ENCODE peak calls at places on chromosomes 5 and 9, in eight cellular contexts. Y is stimulated activated CD4-positive, alpha-beta T cell treated with anti-CD3 and anti-CD28 coated beads, Interleukin-15, amount 100 ng/mL, for 1 hour; R is hippocampal formation; W is naive thymus-derived CD4-positive, alpha-beta T cell; U is AG10803; F is globus pallidus; S is HFFc6; K is ELF-1. O is an unnamed sample.

GRCh38 chr5:154740483-154740882 is 14.7 kb upstream of the LARP1 start:
- DNase-seq in Y (no peak), R (peak), W (no peak), U (peak), F (peak), S (peak), K (no peak), O (peak)

GRCh38 chr9:101693937-101694336 is 44.5 kb downstream of the GRIN3A start:
- DNase-seq in Y (no peak), R (no peak), W (no peak), U (no peak), F (no peak), S (no peak), K (no peak), O (no peak)

GRCh38 chr5:52786937-52787599 is 648 bp upstream of the ITGA1 start:
- DNase-seq in Y (no peak), R (no peak), W (peak), U (no peak), F (no peak), S (no peak), K (peak), O (no peak)

GRCh38 chr9:27538668-27539067 is 9.1 kb upstream of the MOB3B start:
- DNase-seq in Y (no peak), R (no peak), W (no peak), U (no peak), F (no peak), S (no peak), K (no peak), O (no peak)

GRCh38 chr5:1293997-1294838 is 650 bp downstream of the TERT start:
- DNase-seq in Y (no peak), R (no peak), W (no peak), U (no peak), F (no peak), S (peak), K (peak), O (peak)

GRCh38 chr9:130421802-130422276 is 22.9 kb upstream of the ASS1 start:
- DNase-seq in Y (no peak), R (no peak), W (no peak), U (peak), F (no peak), S (peak), K (no peak), O (peak)

GRCh38 chr5:1516615-1517601 is 6.9 kb downstream of the LPCAT1 start:
- DNase-seq in Y (peak), R (no peak), W (no peak), U (peak), F (no peak), S (peak), K (peak), O (peak)

GRCh38 chr5:107247427-107247826 is 423.3 kb downstream of the EFNA5 start:
- DNase-seq in Y (no peak), R (no peak), W (no peak), U (no peak), F (no peak), S (no peak), K (no peak), O (no peak)

GRCh38 chr5:3606121-3606831 is 10.6 kb downstream of the IRX1 start:
- DNase-seq in Y (no peak), R (no peak), W (no peak), U (no peak), F (no peak), S (no peak), K (peak), O (no peak)

GRCh38 chr5:29150840-29151239 is 2042.6 kb upstream of the CDH6 start:
- DNase-seq in Y (no peak), R (no peak), W (no peak), U (no peak), F (no peak), S (no peak), K (no peak), O (no peak)

O was measured in posterior vena cava.